ENCODE peak calls at places on chromosomes 2 and 18, in seven cellular contexts. One of them, this sample, is unnamed.

GRCh38 chr18:61595615-61596014 is 262.4 kb downstream of the CDH20 start:
- DNase-seq in H54: no peak
- DNase-seq in A549: no peak
- DNase-seq in Peyer's patch: no peak
- DNase-seq in upper lobe of left lung: no peak
- DNase-seq in ovary: no peak
- DNase-seq in heart left ventricle: no peak
- DNase-seq in this sample: no peak

GRCh38 chr18:58256316-58257080 is 212.5 kb downstream of the NEDD4L start:
- DNase-seq in H54: no peak
- DNase-seq in A549: no peak
- DNase-seq in Peyer's patch: no peak
- DNase-seq in upper lobe of left lung: peak
- DNase-seq in ovary: no peak
- DNase-seq in heart left ventricle: no peak
- DNase-seq in this sample: no peak

GRCh38 chr2:158204741-158205165 is 103.1 kb downstream of the UPP2 start:
- DNase-seq in H54: no peak
- DNase-seq in A549: no peak
- DNase-seq in Peyer's patch: no peak
- DNase-seq in upper lobe of left lung: no peak
- DNase-seq in ovary: no peak
- DNase-seq in heart left ventricle: no peak
- DNase-seq in this sample: no peak

GRCh38 chr2:6772366-6772710 is 93.4 kb downstream of the CMPK2 start:
- DNase-seq in H54: no peak
- DNase-seq in A549: no peak
- DNase-seq in Peyer's patch: no peak
- DNase-seq in upper lobe of left lung: no peak
- DNase-seq in ovary: no peak
- DNase-seq in heart left ventricle: no peak
- DNase-seq in this sample: no peak

GRCh38 chr2:74421248-74421870 is at the start of the genes C2orf81 and WDR54:
- DNase-seq in H54: peak
- DNase-seq in A549: peak
- DNase-seq in Peyer's patch: peak
- DNase-seq in upper lobe of left lung: peak
- DNase-seq in ovary: peak
- DNase-seq in heart left ventricle: peak
- DNase-seq in this sample: peak

GRCh38 chr2:231554748-231555545 is 24.7 kb upstream of the NMUR1 start:
- DNase-seq in H54: no peak
- DNase-seq in A549: no peak
- DNase-seq in Peyer's patch: peak
- DNase-seq in upper lobe of left lung: peak
- DNase-seq in ovary: peak
- DNase-seq in heart left ventricle: peak
- DNase-seq in this sample: no peak

GRCh38 chr18:32249147-32249546 is 59.3 kb downstream of the MEP1B start:
- DNase-seq in H54: no peak
- DNase-seq in A549: no peak
- DNase-seq in Peyer's patch: no peak
- DNase-seq in upper lobe of left lung: no peak
- DNase-seq in ovary: no peak
- DNase-seq in heart left ventricle: no peak
- DNase-seq in this sample: no peak

GRCh38 chr2:19623488-19623887 is 265.1 kb upstream of the OSR1 start:
- DNase-seq in H54: no peak
- DNase-seq in A549: no peak
- DNase-seq in Peyer's patch: no peak
- DNase-seq in upper lobe of left lung: no peak
- DNase-seq in ovary: no peak
- DNase-seq in heart left ventricle: no peak
- DNase-seq in this sample: no peak

GRCh38 chr2:70044290-70045040 is 42.8 kb upstream of the PCBP1 start:
- DNase-seq in H54: no peak
- DNase-seq in A549: no peak
- DNase-seq in Peyer's patch: peak
- DNase-seq in upper lobe of left lung: peak
- DNase-seq in ovary: no peak
- DNase-seq in heart left ventricle: no peak
- DNase-seq in this sample: no peak

GRCh38 chr2:63976125-63976510 is 43.1 kb downstream of the VPS54 start:
- DNase-seq in H54: no peak
- DNase-seq in A549: no peak
- DNase-seq in Peyer's patch: no peak
- DNase-seq in upper lobe of left lung: no peak
- DNase-seq in ovary: no peak
- DNase-seq in heart left ventricle: no peak
- DNase-seq in this sample: no peak

GRCh38 chr2:63981702-63982103 is 37.5 kb downstream of the VPS54 start:
- DNase-seq in H54: no peak
- DNase-seq in A549: no peak
- DNase-seq in Peyer's patch: no peak
- DNase-seq in upper lobe of left lung: no peak
- DNase-seq in ovary: no peak
- DNase-seq in heart left ventricle: no peak
- DNase-seq in this sample: no peak

GRCh38 chr2:63975437-63976124 is 43.6 kb downstream of the VPS54 start:
- DNase-seq in H54: no peak
- DNase-seq in A549: no peak
- DNase-seq in Peyer's patch: no peak
- DNase-seq in upper lobe of left lung: no peak
- DNase-seq in ovary: no peak
- DNase-seq in heart left ventricle: no peak
- DNase-seq in this sample: peak

GRCh38 chr2:63980794-63981193 is 38.4 kb downstream of the VPS54 start:
- DNase-seq in H54: no peak
- DNase-seq in A549: no peak
- DNase-seq in Peyer's patch: no peak
- DNase-seq in upper lobe of left lung: no peak
- DNase-seq in ovary: no peak
- DNase-seq in heart left ventricle: no peak
- DNase-seq in this sample: no peak

DNA sequence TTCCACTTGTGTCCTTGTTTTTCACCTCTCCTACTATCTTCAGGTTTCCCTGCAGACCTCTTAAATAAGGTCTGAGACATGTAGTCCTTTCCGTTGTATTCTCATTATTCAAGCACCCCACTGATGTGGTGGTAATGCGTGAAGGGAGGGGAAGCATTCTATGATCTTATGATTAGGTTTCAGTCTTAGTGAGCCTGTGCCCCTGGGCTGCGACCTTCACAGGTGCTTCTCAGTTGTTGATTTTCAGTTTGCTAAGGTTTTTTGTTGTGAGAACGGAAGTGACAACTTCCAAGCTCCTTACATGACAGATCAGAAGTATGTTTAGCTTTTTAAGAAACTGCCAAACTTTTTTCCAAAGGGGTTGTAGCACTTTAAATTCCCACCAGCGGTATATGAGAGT is 41.3 kb downstream of the VPS54 start:
- DNase-seq in H54: no peak
- DNase-seq in A549: no peak
- DNase-seq in Peyer's patch: no peak
- DNase-seq in upper lobe of left lung: no peak
- DNase-seq in ovary: no peak
- DNase-seq in heart left ventricle: no peak
- DNase-seq in this sample: no peak
- TF ChIP-seq POLR2A in H54: no peak
- TF ChIP-seq POLR2A in A549: no peak
- TF ChIP-seq POLR2A in Peyer's patch: no peak
- TF ChIP-seq POLR2A in upper lobe of left lung: no peak
- TF ChIP-seq POLR2A in ovary: no peak
- TF ChIP-seq POLR2A in heart left ventricle: no peak
- TF ChIP-seq POLR2A in this sample: no peak

DNA sequence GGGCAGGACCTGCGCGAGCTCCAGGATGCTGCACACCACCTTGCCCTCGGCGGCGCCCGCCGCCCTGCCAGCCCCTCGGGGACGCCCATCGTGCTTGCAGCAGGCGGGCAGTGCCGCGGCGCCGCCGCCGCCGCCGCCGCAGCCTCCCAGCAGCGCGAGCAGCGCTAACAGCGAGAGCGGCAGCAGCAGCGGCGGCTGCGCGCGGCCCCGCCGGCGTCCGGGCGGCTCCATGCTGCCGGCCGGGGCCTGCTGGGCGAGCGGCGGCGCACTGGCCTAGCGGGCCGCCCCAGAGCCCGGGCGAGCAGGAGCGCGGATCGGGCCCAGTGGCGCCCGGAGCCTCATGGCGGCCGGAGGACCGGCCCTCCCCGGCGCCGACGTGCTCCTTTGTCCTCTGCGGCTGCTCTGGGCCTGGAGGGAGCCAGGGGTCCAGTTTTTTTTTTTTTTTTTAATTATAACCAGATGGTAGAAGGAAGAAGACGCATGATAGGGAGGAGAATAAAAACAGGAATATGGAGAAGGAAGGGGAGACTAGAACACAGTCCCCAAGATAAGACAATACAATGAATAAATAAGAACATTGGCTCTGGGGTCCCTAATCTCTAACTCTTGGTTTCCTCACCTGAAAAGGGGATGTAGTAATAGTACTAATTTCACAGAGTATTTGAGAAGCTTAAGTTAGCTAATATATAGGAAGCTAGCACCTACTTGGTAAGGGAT is 17.1 kb upstream of the ANKRD62 start:
- DNase-seq in H54: no peak
- DNase-seq in A549: peak
- DNase-seq in Peyer's patch: no peak
- DNase-seq in upper lobe of left lung: peak
- DNase-seq in ovary: no peak
- DNase-seq in heart left ventricle: no peak
- DNase-seq in this sample: no peak
- TF ChIP-seq POLR2A in H54: no peak
- TF ChIP-seq POLR2A in A549: peak
- TF ChIP-seq POLR2A in Peyer's patch: no peak
- TF ChIP-seq POLR2A in upper lobe of left lung: no peak
- TF ChIP-seq POLR2A in ovary: no peak
- TF ChIP-seq POLR2A in heart left ventricle: no peak
- TF ChIP-seq POLR2A in this sample: no peak

DNA sequence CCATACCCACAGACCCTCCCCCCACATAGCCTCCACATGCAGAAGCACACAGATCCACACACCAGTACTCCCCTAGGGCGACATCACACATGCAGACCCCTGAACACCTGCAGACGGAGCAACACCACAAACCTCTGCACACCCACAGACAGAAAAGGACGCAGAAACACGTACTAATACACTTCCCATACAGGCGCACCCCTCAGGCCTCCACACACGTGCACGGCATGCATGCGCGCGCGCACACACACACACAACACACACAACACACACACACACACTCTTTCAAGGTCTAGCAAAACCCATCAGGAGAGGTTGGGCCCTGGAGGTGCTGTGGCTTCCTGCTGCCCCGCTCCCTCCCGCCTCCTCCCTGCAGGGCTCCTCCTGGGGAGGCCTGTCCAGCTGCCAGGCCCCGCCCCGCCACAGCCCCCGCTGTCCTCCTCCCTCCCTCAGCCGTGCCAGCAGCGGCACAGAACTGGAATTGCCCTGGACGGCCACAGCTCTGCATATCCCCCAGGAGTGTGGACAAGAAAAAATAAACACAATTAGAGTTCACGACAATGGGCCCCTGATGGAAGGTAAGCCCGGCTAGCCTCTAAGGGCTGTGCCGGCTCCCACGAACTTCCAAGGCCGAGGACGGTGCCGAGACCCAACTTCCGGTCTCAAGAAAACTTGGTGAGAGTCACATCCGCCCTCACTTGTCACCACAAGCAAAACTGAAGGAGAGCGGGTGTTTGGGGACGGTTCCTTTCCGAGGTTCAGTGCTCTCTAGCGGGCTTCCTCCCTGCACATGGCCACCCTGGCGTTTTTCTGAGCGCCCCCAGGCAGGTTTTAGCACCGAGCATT is 6.8 kb downstream of the ZFP36L2 start:
- DNase-seq in H54: peak
- DNase-seq in A549: peak
- DNase-seq in Peyer's patch: peak
- DNase-seq in upper lobe of left lung: peak
- DNase-seq in ovary: peak
- DNase-seq in heart left ventricle: peak
- DNase-seq in this sample: peak
- TF ChIP-seq POLR2A in H54: peak
- TF ChIP-seq POLR2A in A549: peak
- TF ChIP-seq POLR2A in Peyer's patch: peak
- TF ChIP-seq POLR2A in upper lobe of left lung: no peak
- TF ChIP-seq POLR2A in ovary: peak
- TF ChIP-seq POLR2A in heart left ventricle: peak
- TF ChIP-seq POLR2A in this sample: peak

DNA sequence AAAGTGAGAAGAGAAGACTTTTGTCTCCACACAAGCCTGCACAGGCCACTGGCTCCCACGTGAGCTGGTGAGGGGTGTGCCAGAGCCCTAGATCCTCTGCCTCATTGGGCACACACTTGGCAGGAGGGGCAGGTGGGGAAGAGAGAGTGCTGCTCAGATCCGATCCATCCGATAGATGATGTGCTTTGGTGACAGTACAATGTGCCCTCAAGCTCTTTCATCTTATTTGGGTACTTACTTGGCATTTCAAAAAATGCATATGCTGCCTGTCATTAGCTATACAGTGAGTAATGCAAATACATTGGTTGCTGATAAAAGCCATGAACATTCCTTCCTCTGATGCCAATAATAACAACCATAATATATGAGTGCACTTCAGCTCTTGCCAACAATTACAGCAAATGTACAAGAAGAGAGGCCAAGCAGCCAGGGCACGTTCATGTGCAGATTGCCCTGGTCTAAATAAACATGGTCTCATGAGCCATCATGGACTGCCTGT is 255.3 kb downstream of the VAPA start:
- DNase-seq in H54: no peak
- DNase-seq in A549: no peak
- DNase-seq in Peyer's patch: no peak
- DNase-seq in upper lobe of left lung: no peak
- DNase-seq in ovary: no peak
- DNase-seq in heart left ventricle: no peak
- DNase-seq in this sample: no peak
- TF ChIP-seq POLR2A in H54: no peak
- TF ChIP-seq POLR2A in A549: no peak
- TF ChIP-seq POLR2A in Peyer's patch: no peak
- TF ChIP-seq POLR2A in upper lobe of left lung: no peak
- TF ChIP-seq POLR2A in ovary: no peak
- TF ChIP-seq POLR2A in heart left ventricle: no peak
- TF ChIP-seq POLR2A in this sample: no peak